ENCODE peak calls at places on chromosomes 16 and 17, in six cellular contexts. H is T-cell, B is SK-N-DZ, K is Caki2, P is GM10248, C is SHP77. Y is an unnamed sample.

GRCh38 chr17:7854851-7855642 is at the start of gene TMEM88:
- DNase-seq in H (peak), B (no peak), K (no peak), P (no peak), C (no peak), Y (no peak)

GRCh38 chr17:6476061-6476833 is 32.0 kb downstream of the PIMREG start:
- DNase-seq in H (no peak), B (no peak), K (no peak), P (no peak), C (no peak), Y (no peak)

GRCh38 chr17:6555331-6556120 is 829 bp downstream of the PITPNM3 start:
- DNase-seq in H (peak), B (no peak), K (no peak), P (no peak), C (no peak), Y (peak)

GRCh38 chr17:80677214-80677756 is 132.6 kb downstream of the RPTOR start:
- DNase-seq in H (no peak), B (no peak), K (no peak), P (no peak), C (no peak), Y (no peak)

GRCh38 chr17:30433514-30433913 is 43.7 kb upstream of the GOSR1 start:
- DNase-seq in H (no peak), B (no peak), K (peak), P (no peak), C (peak), Y (no peak)

GRCh38 chr17:78826836-78827509 is 13.6 kb downstream of the USP36 start:
- DNase-seq in H (no peak), B (no peak), K (no peak), P (no peak), C (no peak), Y (no peak)

GRCh38 chr17:182164-182751 is 808 bp upstream of the DOC2B start:
- DNase-seq in H (no peak), B (peak), K (no peak), P (no peak), C (peak), Y (peak)

GRCh38 chr17:27802962-27803680 is 2.8 kb upstream of the NOS2 start:
- DNase-seq in H (no peak), B (no peak), K (no peak), P (no peak), C (no peak), Y (no peak)

GRCh38 chr17:36935681-36936454 is 1.4 kb upstream of the LHX1 start:
- DNase-seq in H (no peak), B (no peak), K (peak), P (no peak), C (no peak), Y (peak)

GRCh38 chr17:57671546-57672204 is 73.4 kb downstream of the CCDC182 start:
- DNase-seq in H (peak), B (peak), K (peak), P (peak), C (peak), Y (peak)

GRCh38 chr17:17391575-17392370 is 85.0 kb upstream of the MED9 start:
- DNase-seq in H (peak), B (no peak), K (no peak), P (no peak), C (no peak), Y (peak)

GRCh38 chr16:9012848-9013507 is 49.3 kb upstream of the USP7 start:
- DNase-seq in H (no peak), B (peak), K (no peak), P (peak), C (no peak), Y (no peak)

GRCh38 chr16:65600629-65601028 is 478.8 kb upstream of the CDH11 start:
- DNase-seq in H (no peak), B (no peak), K (no peak), P (no peak), C (no peak), Y (no peak)

GRCh38 chr17:50218771-50219315 is 17.4 kb upstream of the COL1A1 start:
- DNase-seq in H (no peak), B (no peak), K (peak), P (peak), C (no peak), Y (peak)

GRCh38 chr17:19647697-19648474 is 665 bp upstream of the ALDH3A2 start:
- DNase-seq in H (no peak), B (peak), K (peak), P (peak), C (peak), Y (peak)

GRCh38 chr17:82583720-82584234 is 64.2 kb downstream of the FOXK2 start:
- DNase-seq in H (peak), B (no peak), K (no peak), P (no peak), C (no peak), Y (no peak)

GRCh38 chr16:63292036-63292435 is 1255.8 kb upstream of the CDH8 start:
- DNase-seq in H (no peak), B (no peak), K (no peak), P (no peak), C (no peak), Y (no peak)

GRCh38 chr16:27749547-27749875 is 199.6 kb downstream of the KATNIP start:
- DNase-seq in H (no peak), B (no peak), K (no peak), P (no peak), C (no peak), Y (no peak)

GRCh38 chr16:87278191-87279093 is 38.8 kb downstream of the C16orf95 start:
- DNase-seq in H (no peak), B (peak), K (peak), P (peak), C (peak), Y (peak)

GRCh38 chr17:6526362-6527152 is 29.8 kb downstream of the PITPNM3 start:
- DNase-seq in H (no peak), B (no peak), K (no peak), P (no peak), C (no peak), Y (no peak)

GRCh38 chr16:71537643-71538042 is 11.4 kb downstream of the CHST4 start:
- DNase-seq in H (no peak), B (peak), K (peak), P (peak), C (peak), Y (peak)

GRCh38 chr17:79395545-79395944 is 215.3 kb downstream of the RBFOX3 start:
- DNase-seq in H (no peak), B (no peak), K (no peak), P (no peak), C (no peak), Y (no peak)

GRCh38 chr16:15954814-15955151 is 5.4 kb downstream of the ABCC1 start:
- DNase-seq in H (no peak), B (no peak), K (no peak), P (no peak), C (no peak), Y (no peak)

GRCh38 chr17:71458322-71458721 is 662.5 kb upstream of the SOX9 start:
- DNase-seq in H (no peak), B (no peak), K (peak), P (no peak), C (no peak), Y (no peak)

GRCh38 chr17:27471321-27472269 is 15.3 kb downstream of the KSR1 start:
- DNase-seq in H (peak), B (no peak), K (peak), P (peak), C (no peak), Y (no peak)

GRCh38 chr17:68435876-68436842 is 21.1 kb downstream of the WIPI1 start:
- DNase-seq in H (peak), B (peak), K (peak), P (peak), C (peak), Y (peak)

GRCh38 chr17:41784207-41784744 is 2.2 kb downstream of the JUP start:
- DNase-seq in H (no peak), B (peak), K (peak), P (peak), C (no peak), Y (peak)

GRCh38 chr16:87463722-87464690 is 28.8 kb downstream of the ZCCHC14 start:
- DNase-seq in H (peak), B (no peak), K (peak), P (peak), C (no peak), Y (peak)

GRCh38 chr17:39981207-39982068 is 831 bp downstream of the PSMD3 start:
- DNase-seq in H (no peak), B (no peak), K (no peak), P (no peak), C (no peak), Y (no peak)

GRCh38 chr17:69608808-69609494 is 194.5 kb downstream of the MAP2K6 start:
- DNase-seq in H (no peak), B (no peak), K (peak), P (no peak), C (no peak), Y (no peak)

GRCh38 chr16:84700518-84701277 is 898 bp downstream of the USP10 start:
- DNase-seq in H (no peak), B (peak), K (peak), P (peak), C (no peak), Y (peak)

GRCh38 chr16:28204622-28205021 is 7.1 kb downstream of the XPO6 start:
- DNase-seq in H (no peak), B (no peak), K (no peak), P (no peak), C (no peak), Y (no peak)

GRCh38 chr17:82836823-82837357 is 2.9 kb downstream of the ZNF750 start:
- DNase-seq in H (no peak), B (no peak), K (no peak), P (no peak), C (no peak), Y (peak)

GRCh38 chr17:18253947-18254821 is 4.4 kb downstream of the FLII start:
- DNase-seq in H (no peak), B (no peak), K (no peak), P (no peak), C (no peak), Y (no peak)

GRCh38 chr17:31393749-31394146 is 2.3 kb downstream of the RAB11FIP4 start:
- DNase-seq in H (no peak), B (no peak), K (no peak), P (no peak), C (no peak), Y (no peak)

GRCh38 chr16:17245727-17246576 is 224.8 kb downstream of the XYLT1 start:
- DNase-seq in H (no peak), B (no peak), K (no peak), P (no peak), C (no peak), Y (no peak)

GRCh38 chr16:67608367-67608766 is 36.6 kb upstream of the CARMIL2 start:
- DNase-seq in H (no peak), B (no peak), K (no peak), P (peak), C (no peak), Y (no peak)